ENCODE peak calls at places on chromosomes 11 and 22, in seven cellular contexts. D is K562, M is endothelial cell of umbilical vein, A is upper lobe of left lung, T is GM23338, F is stomach, J is GM12878. N is an unnamed sample. For H3K36me3 and H3K4me1, the result is how much of the 10 kb centered on the place peaks cover.

GRCh38 chr22:36852056-36852973 is 8.5 kb upstream of the NCF4 start:
- DNase-seq in A (no peak), M (no peak), J (no peak), F (no peak), T (no peak), D (no peak), N (no peak)

GRCh38 chr22:29820941-29821789 is 16.9 kb downstream of the ASCC2 start:
- DNase-seq in A (peak), F (peak), D (peak), M (peak), T (no peak), J (peak), N (no peak)

GRCh38 chr11:128575956-128576340 is 11.4 kb downstream of the ETS1 start:
- DNase-seq in D (no peak), M (peak), F (no peak), A (peak), J (no peak), T (no peak), N (no peak)

GRCh38 chr11:134858783-134859480 is 446.9 kb upstream of the B3GAT1 start:
- DNase-seq in D (no peak), A (no peak), M (no peak), T (no peak), J (no peak), F (peak), N (no peak)

GRCh38 chr11:64600281-64600992 is 9.4 kb downstream of the SLC22A12 start:
- DNase-seq in T (no peak), D (no peak), A (no peak), J (no peak), M (no peak), F (no peak), N (no peak)

GRCh38 chr11:35549787-35550186 is 24.4 kb upstream of the PAMR1 start:
- DNase-seq in T (peak), M (no peak), J (no peak), D (no peak), F (no peak), A (peak), N (peak)

GRCh38 chr22:43883012-43883661 is 8.7 kb downstream of the PNPLA5 start:
- DNase-seq in A (no peak), M (peak), T (peak), J (no peak), F (peak), D (peak), N (no peak)

GRCh38 chr22:32204211-32204855 is 540 bp downstream of the RFPL2 start:
- DNase-seq in A (no peak), J (no peak), D (no peak), F (no peak), T (peak), M (no peak), N (no peak)

GRCh38 chr11:122756417-122756816 is 81.9 kb upstream of the CRTAM start:
- DNase-seq in A (peak), J (no peak), D (no peak), F (peak), T (no peak), M (no peak), N (no peak)

GRCh38 chr22:33332538-33332937 is 274.4 kb upstream of the SYN3 start:
- DNase-seq in M (no peak), D (no peak), J (no peak), F (peak), A (no peak), T (no peak), N (no peak)

GRCh38 chr11:120660024-120660565 is 148.5 kb downstream of the GRIK4 start:
- DNase-seq in D (peak), F (peak), T (peak), J (no peak), A (no peak), M (peak), N (no peak)

GRCh38 chr11:118010738-118011461 is 24.7 kb downstream of the IL10RA start:
- DNase-seq in J (peak), D (peak), T (no peak), F (peak), A (peak), M (no peak), N (no peak)

GRCh38 chr22:16917144-16918003 is 90.6 kb downstream of the GAB4 start:
- DNase-seq in F (peak), J (peak), T (peak), D (peak), A (peak), M (peak), N (no peak)

GRCh38 chr11:15150507-15150906 is 35.8 kb downstream of the INSC start:
- DNase-seq in T (no peak), F (no peak), A (no peak), D (no peak), J (no peak), M (no peak), N (no peak)

GRCh38 chr11:68282141-68282860 is 10.5 kb upstream of the C11orf24 start:
- DNase-seq in M (no peak), D (peak), T (no peak), F (no peak), J (peak), A (no peak), N (no peak)

GRCh38 chr11:79546366-79546765 is 105.5 kb upstream of the TENM4 start:
- DNase-seq in T (no peak), F (no peak), J (no peak), A (peak), D (no peak), M (no peak), N (no peak)

GRCh38 chr11:93623938-93624337 is 37.5 kb upstream of the CEP295 start:
- DNase-seq in M (no peak), D (no peak), A (no peak), F (no peak), T (no peak), J (no peak), N (no peak)

GRCh38 chr11:119885067-119885466 is 156.1 kb upstream of the NECTIN1 start:
- DNase-seq in J (no peak), A (no peak), F (no peak), T (no peak), D (no peak), M (no peak), N (no peak)

GRCh38 chr11:84855846-84856245 is 771.3 kb downstream of the DLG2 start:
- DNase-seq in D (no peak), A (no peak), M (no peak), F (no peak), J (no peak), T (no peak), N (no peak)

GRCh38 chr11:26088391-26088790 is 243.5 kb upstream of the ANO3 start:
- DNase-seq in F (no peak), J (no peak), T (no peak), D (no peak), A (no peak), M (peak), N (no peak)

GRCh38 chr11:28666632-28667031 is 558.4 kb downstream of the METTL15 start:
- DNase-seq in J (no peak), A (no peak), D (no peak), T (no peak), F (no peak), M (no peak), N (no peak)

GRCh38 chr22:17239156-17239701 is 20.0 kb upstream of the ADA2 start:
- DNase-seq in F (no peak), J (no peak), T (no peak), M (no peak), D (no peak), A (no peak), N (no peak)

GRCh38 chr11:2651826-2652237 is 48.0 kb downstream of the KCNQ1OT1 start:
- DNase-seq in F (no peak), A (no peak), J (no peak), T (no peak), D (no peak), M (no peak), N (peak)

GRCh38 chr11:12390258-12390657 is 12.9 kb downstream of the PARVA start:
- DNase-seq in M (no peak), A (no peak), T (no peak), F (no peak), J (no peak), D (no peak), N (no peak)

DNA sequence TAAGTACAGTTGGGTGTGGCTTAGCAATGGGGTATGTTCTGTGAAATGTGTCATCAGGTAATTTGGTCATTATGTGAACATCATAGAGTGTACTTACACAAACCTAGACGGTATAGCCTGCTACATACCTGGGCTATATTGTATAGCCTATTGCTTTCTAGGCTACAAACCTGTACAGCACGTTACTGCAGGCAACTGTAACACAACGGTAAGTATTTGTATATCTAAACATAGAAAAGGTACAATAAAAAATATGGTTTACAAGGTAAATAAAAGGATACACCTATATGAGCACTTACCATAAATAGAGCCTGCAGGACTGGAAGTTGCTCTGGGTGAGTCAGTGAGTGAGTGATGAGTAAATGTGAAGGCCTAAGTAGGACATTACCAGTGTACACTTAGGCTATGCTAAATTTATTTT is 73.1 kb upstream of the GDPD4 start:
- DNase-seq in J (no peak), D (no peak), M (no peak), F (no peak), T (no peak), A (no peak), N (no peak)
- H3K36me3 ChIP-seq in J (under half), D (under half), M (under half), F (half or more), T (half or more), A (under half), N (under half)

GRCh38 chr22:19479358-19480172 is at the start of gene CDC45:
- DNase-seq in D (peak), A (peak), T (peak), M (peak), F (peak), J (peak), N (no peak)

GRCh38 chr22:19478086-19478392 is 954 bp downstream of the UFD1 start:
- DNase-seq in M (no peak), F (no peak), D (no peak), A (no peak), J (no peak), T (no peak), N (no peak)

GRCh38 chr22:19478466-19479357 is at the start of gene UFD1:
- DNase-seq in M (no peak), A (peak), F (peak), T (peak), J (no peak), D (peak), N (peak)

GRCh38 chr22:19476023-19476422 is 3.0 kb downstream of the UFD1 start:
- DNase-seq in T (no peak), F (no peak), J (no peak), D (no peak), M (no peak), A (no peak), N (no peak)

DNA sequence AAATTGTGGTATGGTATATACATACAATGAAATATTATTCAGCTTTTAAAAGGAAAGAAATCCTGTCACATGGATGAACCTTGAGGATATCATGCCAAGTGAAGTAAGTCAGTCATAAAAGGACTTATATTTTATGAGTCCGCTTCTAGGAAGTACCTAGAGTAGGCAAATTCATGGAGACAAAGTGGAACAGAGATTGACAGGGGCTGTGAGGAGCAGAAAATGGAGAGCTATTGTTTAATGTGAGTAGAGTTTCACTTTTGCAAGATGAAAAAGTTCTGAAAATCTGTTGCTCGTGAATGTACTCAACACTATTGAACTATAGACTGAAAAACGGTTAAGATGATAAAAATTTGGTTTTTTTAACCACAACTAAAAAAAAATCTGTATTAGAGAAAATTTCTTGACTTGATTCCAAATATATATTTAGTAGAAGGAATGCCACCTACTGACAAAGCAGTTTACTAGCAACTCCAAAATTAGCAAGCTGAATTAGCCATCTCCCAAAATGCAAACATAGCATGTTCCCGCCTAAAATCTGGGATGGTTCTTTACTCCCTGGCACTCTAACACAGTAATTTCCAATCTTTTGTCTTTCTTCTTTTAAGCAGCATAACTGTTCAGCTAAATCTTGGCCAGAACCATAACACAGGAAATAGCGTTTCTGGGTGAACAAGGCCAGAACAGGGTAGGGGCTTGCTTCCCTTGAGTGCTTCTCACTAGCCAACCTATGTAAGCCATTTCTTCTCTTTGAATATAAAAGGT is 1.5 kb downstream of the UFD1 start:
- DNase-seq in F (no peak), M (peak), A (no peak), J (no peak), D (no peak), T (no peak), N (no peak)
- TF ChIP-seq POLR2AphosphoS5 in F (no peak), M (no peak), A (no peak), J (no peak), D (no peak), T (no peak), N (no peak)

GRCh38 chr11:45382133-45382878 is 96.2 kb upstream of the SYT13 start:
- DNase-seq in M (no peak), D (no peak), A (no peak), T (no peak), F (no peak), J (no peak), N (no peak)
- H3K4me1 ChIP-seq in M (under half), D (under half), A (under half), T (under half), F (under half), J (under half), N (under half)

GRCh38 chr11:46681814-46682213 is 18.6 kb downstream of the ARHGAP1 start:
- DNase-seq in M (no peak), A (no peak), F (no peak), D (no peak), T (no peak), J (no peak), N (no peak)

GRCh38 chr11:46680815-46681214 is 19.6 kb downstream of the ARHGAP1 start:
- DNase-seq in A (no peak), M (no peak), T (no peak), D (no peak), F (no peak), J (no peak), N (no peak)

GRCh38 chr11:46682773-46683752 is 17.4 kb downstream of the ARHGAP1 start:
- DNase-seq in T (no peak), F (no peak), D (no peak), J (no peak), M (no peak), A (no peak), N (no peak)

GRCh38 chr11:46686886-46687810 is 13.3 kb downstream of the ARHGAP1 start:
- DNase-seq in J (no peak), D (no peak), M (no peak), F (no peak), T (no peak), A (no peak), N (no peak)

GRCh38 chr11:46684364-46684763 is 16.1 kb downstream of the ARHGAP1 start:
- DNase-seq in D (no peak), J (no peak), A (no peak), M (no peak), T (no peak), F (no peak), N (no peak)
- H3K36me3 ChIP-seq in D (under half), J (under half), A (half or more), M (under half), T (under half), F (half or more), N (under half)

GRCh38 chr11:74100735-74101134 is 70.1 kb downstream of the C2CD3 start:
- DNase-seq in M (no peak), T (no peak), F (no peak), J (no peak), D (no peak), A (no peak), N (no peak)
- TF ChIP-seq POLR2AphosphoS5 in M (no peak), T (no peak), F (no peak), J (no peak), D (no peak), A (no peak), N (no peak)

GRCh38 chr11:445765-446588 is 4.1 kb upstream of the PTDSS2 start:
- DNase-seq in T (no peak), A (peak), D (no peak), J (no peak), F (no peak), M (no peak), N (no peak)

GRCh38 chr11:442611-443081 is 835 bp upstream of the ANO9 start:
- DNase-seq in D (peak), A (no peak), F (no peak), J (no peak), T (no peak), M (no peak), N (no peak)

GRCh38 chr11:441418-442274 is at the start of gene ANO9:
- DNase-seq in T (peak), D (peak), A (peak), F (peak), J (no peak), M (no peak), N (no peak)

GRCh38 chr11:444397-445144 is 2.8 kb upstream of the ANO9 start:
- DNase-seq in D (peak), F (peak), M (no peak), J (no peak), T (no peak), A (peak), N (no peak)

GRCh38 chr11:443542-444199 is 1.9 kb upstream of the ANO9 start:
- DNase-seq in T (peak), M (no peak), J (no peak), F (no peak), D (no peak), A (no peak), N (no peak)
- H3K4me1 ChIP-seq in T (under half), M (under half), J (under half), F (under half), D (under half), A (under half), N (under half)

GRCh38 chr11:8763070-8763469 is 80.5 kb downstream of the RPL27A start:
- DNase-seq in J (no peak), D (no peak), M (no peak), F (no peak), T (no peak), A (no peak), N (no peak)
- H3K36me3 ChIP-seq in J (under half), D (under half), M (under half), F (under half), T (under half), A (under half), N (under half)

DNA sequence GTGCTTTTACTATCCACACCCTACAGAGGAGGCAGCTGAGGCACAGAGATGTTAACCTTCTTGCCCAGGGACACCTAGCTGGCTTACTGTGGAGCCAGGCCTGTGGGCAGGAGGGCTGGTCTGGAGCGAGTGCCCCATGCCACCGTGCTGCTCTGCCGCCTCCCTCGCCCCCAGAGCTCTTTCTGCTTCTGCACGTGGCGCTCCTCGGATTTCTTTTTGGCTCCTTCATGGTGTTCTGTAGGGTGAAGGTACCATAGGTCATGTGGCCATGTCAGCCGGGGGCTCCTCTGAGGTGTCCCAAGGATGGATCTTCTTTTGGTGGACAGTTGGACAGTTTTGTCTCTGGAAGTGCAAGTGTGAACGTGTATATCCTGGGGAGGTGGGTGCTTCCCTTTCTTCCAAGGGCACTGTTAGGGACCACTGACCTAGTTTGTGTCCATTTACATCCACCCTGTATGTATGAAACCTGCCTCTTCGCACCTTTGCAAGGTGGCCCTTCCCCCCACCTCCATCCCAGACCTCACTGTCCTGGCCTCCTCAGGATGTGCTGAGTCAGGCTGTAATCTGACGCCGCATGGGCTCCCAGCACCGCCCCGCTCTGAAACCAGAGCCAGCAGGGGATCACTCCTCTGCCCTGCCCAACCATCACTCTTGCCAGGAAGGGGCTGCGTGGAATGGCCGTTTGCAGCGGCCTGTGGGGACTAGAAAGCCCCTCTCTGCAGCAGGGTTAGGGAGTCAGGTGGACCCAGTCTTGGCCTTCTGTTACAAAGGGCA is 31.7 kb downstream of the POLR3H start:
- DNase-seq in M (no peak), D (peak), A (no peak), J (no peak), T (peak), F (no peak), N (no peak)
- TF ChIP-seq POLR2AphosphoS5 in M (no peak), D (no peak), A (no peak), J (no peak), T (peak), F (no peak), N (no peak)

DNA sequence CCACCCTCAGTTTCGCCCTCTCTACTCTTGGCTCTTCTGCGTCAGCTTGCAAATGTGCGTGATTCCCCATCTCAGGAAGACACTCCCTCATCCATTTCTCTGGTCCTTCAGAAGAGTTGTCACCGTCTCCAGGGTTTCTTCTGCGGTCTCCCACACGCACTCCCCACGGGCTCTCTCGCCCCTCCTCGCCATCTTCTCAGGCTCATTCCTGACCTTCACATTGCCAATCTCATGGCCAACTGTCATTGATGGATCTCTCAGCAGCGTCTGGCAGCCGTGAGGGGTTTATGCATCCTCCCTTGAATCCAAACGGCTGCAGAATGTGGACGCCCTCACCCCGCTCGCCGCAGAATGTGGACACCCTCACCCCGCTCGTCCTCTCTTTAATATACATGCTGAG is 10.5 kb downstream of the SYNGR1 start:
- DNase-seq in M (no peak), D (no peak), A (no peak), F (no peak), T (no peak), J (no peak), N (peak)
- H3K4me1 ChIP-seq in M (under half), D (under half), A (under half), F (under half), T (under half), J (under half), N (half or more)

N was measured in vagina.